ENCODE peak calls at places on chromosomes 16 and 17, in seven cellular contexts. U is uterus; A is skeletal muscle cell; R is HAP-1; V is iPS DF 6.9; G is CD8-positive, alpha-beta memory T cell; T is GM12865. H is an unnamed sample.

GRCh38 chr17:46046957-46047356 is 47.9 kb downstream of the STH start:
- DNase-seq in T (no peak), R (no peak), U (no peak), A (no peak), G (no peak), V (no peak), H (no peak)

GRCh38 chr17:82296511-82297279 is 20.7 kb downstream of the CD7 start:
- DNase-seq in T (no peak), G (no peak), V (no peak), R (no peak), A (no peak), U (peak), H (no peak)

GRCh38 chr17:7081341-7082062 is 1.5 kb upstream of the CLEC10A start:
- DNase-seq in R (no peak), G (peak), U (no peak), A (no peak), T (peak), V (no peak), H (no peak)

GRCh38 chr17:66492500-66493123 is 190.2 kb downstream of the PRKCA start:
- DNase-seq in V (no peak), A (peak), G (no peak), R (no peak), T (no peak), U (no peak), H (no peak)

GRCh38 chr16:89687092-89687940 is 827 bp downstream of the CDK10 start:
- DNase-seq in U (no peak), G (no peak), A (no peak), R (no peak), V (no peak), T (peak), H (peak)

GRCh38 chr16:69840975-69841374 is 78.8 kb downstream of the WWP2 start:
- DNase-seq in A (no peak), V (no peak), T (no peak), R (no peak), G (no peak), U (no peak), H (no peak)

GRCh38 chr17:74362811-74363498 is 1.3 kb upstream of the BTBD17 start:
- DNase-seq in U (no peak), G (no peak), A (no peak), T (no peak), V (no peak), R (no peak), H (no peak)

GRCh38 chr16:72482695-72483094 is 310.7 kb upstream of the PMFBP1 start:
- DNase-seq in R (no peak), A (no peak), U (no peak), V (no peak), G (peak), T (peak), H (no peak)

GRCh38 chr17:21239680-21240374 is 13.4 kb downstream of the NATD1 start:
- DNase-seq in G (no peak), T (peak), A (no peak), V (no peak), U (no peak), R (peak), H (peak)

GRCh38 chr17:31318298-31319190 is 2.9 kb downstream of the EVI2A start:
- DNase-seq in V (no peak), G (peak), U (peak), A (peak), T (peak), R (no peak), H (peak)

GRCh38 chr16:54940279-54940604 is 9.6 kb downstream of the IRX5 start:
- DNase-seq in T (no peak), U (no peak), A (no peak), V (no peak), R (no peak), G (no peak), H (no peak)

GRCh38 chr16:54936979-54937672 is 6.5 kb downstream of the IRX5 start:
- DNase-seq in T (no peak), A (no peak), U (no peak), R (no peak), V (no peak), G (no peak), H (peak)

GRCh38 chr16:54937673-54938350 is 7.1 kb downstream of the IRX5 start:
- DNase-seq in V (no peak), T (no peak), G (no peak), U (no peak), A (no peak), R (no peak), H (peak)

GRCh38 chr16:54939537-54940278 is 9.0 kb downstream of the IRX5 start:
- DNase-seq in A (no peak), R (no peak), U (no peak), T (no peak), V (no peak), G (no peak), H (peak)

GRCh38 chr16:54938351-54939346 is 8.0 kb downstream of the IRX5 start:
- DNase-seq in V (no peak), A (no peak), G (no peak), T (no peak), U (no peak), R (no peak), H (peak)
- H3K4me3 ChIP-seq in V (peak), A (peak), G (no peak), T (no peak), U (no peak), R (no peak), H (peak)

GRCh38 chr16:10851512-10851911 is 25.5 kb upstream of the CIITA start:
- DNase-seq in T (no peak), A (no peak), G (no peak), R (no peak), U (no peak), V (peak), H (peak)
- H3K4me3 ChIP-seq in T (no peak), A (no peak), G (no peak), R (no peak), U (no peak), V (no peak), H (no peak)

GRCh38 chr16:62516001-62516400 is 479.8 kb upstream of the CDH8 start:
- DNase-seq in G (no peak), R (no peak), V (no peak), U (no peak), T (no peak), A (no peak), H (no peak)
- H3K4me3 ChIP-seq in G (no peak), R (no peak), V (no peak), U (no peak), T (no peak), A (no peak), H (no peak)

DNA sequence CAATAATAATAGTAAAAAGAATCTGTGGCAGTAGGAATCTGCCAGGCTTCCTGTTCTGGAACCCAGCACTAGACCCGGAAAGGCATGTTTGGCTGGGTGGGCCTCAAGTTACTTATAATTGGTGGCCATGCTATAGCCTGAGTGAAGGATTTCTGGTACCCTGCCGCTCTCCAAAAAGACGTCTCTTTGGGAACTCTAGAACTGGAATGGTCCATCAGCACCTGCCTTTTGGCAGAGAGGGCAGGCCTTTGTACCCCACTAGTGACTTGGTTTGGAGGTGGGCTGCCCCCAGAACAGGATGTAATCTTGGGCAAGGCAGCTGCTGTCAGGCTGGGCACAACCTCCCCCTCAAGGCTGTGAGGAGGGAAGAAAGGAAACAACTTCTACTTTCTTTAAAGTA is 29.3 kb upstream of the ST6GALNAC1 start:
- DNase-seq in U (no peak), G (no peak), V (no peak), T (no peak), A (no peak), R (no peak), H (no peak)
- H3K4me3 ChIP-seq in U (no peak), G (no peak), V (no peak), T (no peak), A (no peak), R (no peak), H (peak)

DNA sequence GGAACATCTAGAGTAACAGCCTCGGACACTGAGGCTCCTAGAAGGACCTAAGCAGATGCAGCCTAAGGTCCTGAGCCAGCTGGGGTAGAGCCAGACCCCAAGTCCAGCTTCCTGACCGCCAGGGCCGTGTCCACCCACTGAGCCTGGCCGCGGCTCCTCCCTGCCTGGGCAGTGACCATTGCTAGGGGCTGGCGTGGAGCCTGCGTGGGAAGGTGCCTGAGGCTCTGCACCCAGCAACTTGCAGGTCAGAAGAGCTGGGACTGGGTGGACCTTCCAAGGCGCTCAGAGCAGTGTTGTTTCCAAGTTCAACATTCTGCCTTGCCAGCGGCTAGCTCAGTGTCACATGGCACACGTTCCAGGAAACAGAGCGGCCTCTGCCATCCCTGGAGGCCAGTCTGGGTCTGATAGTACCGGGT is 209.6 kb upstream of the CIBAR2 start:
- DNase-seq in R (no peak), U (peak), G (no peak), V (no peak), A (peak), T (no peak), H (no peak)
- H3K4me3 ChIP-seq in R (no peak), U (no peak), G (no peak), V (no peak), A (no peak), T (no peak), H (no peak)

DNA sequence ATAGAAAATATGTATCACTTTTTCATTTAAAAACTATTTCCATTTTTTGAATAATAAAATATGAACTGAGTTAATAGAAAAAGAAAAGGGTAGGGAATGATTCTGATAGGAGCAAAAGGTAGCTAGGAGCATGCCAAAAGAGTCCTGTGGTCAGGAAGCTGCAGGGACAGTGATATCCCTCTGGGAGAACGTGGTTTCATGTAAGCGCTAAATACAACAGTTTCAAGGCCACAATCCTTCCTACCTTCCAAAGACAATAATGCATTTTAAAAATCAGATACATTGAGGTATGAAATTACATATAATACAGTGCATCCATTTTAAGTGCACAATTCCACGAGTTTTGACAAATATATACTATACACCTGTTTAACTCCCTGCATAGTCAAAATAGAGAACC is 55.8 kb downstream of the CCDC182 start:
- DNase-seq in V (no peak), U (no peak), A (no peak), T (no peak), G (no peak), R (no peak), H (no peak)
- H3K4me3 ChIP-seq in V (no peak), U (no peak), A (no peak), T (no peak), G (no peak), R (no peak), H (no peak)

DNA sequence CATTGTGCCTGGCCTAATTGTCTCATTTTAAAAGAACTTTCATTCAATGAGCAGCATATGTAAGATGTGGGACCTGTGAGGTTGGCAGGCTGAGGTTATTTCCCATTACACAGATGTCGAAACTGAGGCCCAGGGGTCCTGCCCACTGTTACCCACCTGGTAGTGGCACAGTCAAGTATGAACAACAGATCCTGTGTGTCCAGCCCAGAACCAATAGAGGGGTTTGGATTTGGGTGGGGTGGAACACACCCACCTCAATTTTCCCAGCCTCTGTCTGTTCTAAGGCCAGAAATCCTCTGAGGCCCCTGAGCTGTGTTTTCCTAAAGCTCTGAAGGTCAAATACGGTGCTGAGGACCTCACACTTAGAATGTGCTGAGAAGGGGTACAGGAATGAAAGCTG is 179.5 kb downstream of the XYLT1 start:
- DNase-seq in A (no peak), U (no peak), G (no peak), T (no peak), V (no peak), R (no peak), H (no peak)
- H3K4me3 ChIP-seq in A (no peak), U (no peak), G (no peak), T (no peak), V (no peak), R (no peak), H (no peak)

DNA sequence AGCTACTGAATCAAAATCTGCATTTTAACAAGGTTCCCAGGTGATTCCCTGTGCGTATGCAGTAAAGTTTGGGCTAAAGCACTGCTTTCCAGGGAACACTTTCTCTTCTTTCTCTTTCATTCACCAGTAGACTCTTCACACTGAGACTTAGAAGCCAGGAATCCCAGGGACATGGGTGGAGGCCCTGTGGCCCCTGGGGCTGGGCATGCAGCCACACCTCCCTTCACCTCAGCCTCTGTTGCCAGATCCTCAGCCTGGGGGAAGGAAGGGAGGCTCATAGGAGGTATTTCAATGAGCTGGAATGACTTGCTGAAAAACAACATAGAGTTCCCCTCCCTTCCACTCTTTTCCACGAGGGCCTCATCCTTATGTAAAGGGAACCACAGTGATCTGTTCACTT is 1.2 kb downstream of the G6PC3 start:
- DNase-seq in V (no peak), T (no peak), G (no peak), U (no peak), R (no peak), A (no peak), H (no peak)
- H3K4me3 ChIP-seq in V (peak), T (peak), G (no peak), U (no peak), R (peak), A (peak), H (peak)

H was measured in GM23338.